ENCODE peak calls at places on chromosomes 13 and 19, in five cellular contexts. E is HepG2, S is NT2/D1, F is H1, A is GM12878. Y is an unnamed sample.

GRCh38 chr13:42569576-42570344 is 4.2 kb upstream of the TNFSF11 start:
- DNase-seq in F (no peak), S (no peak), A (no peak), E (no peak), Y (no peak)

GRCh38 chr13:82772802-82773201 is 1109.5 kb downstream of the SLITRK1 start:
- DNase-seq in E (no peak), A (no peak), S (no peak), F (no peak), Y (no peak)

GRCh38 chr19:51689751-51690358 is 3.3 kb upstream of the SPACA6 start:
- DNase-seq in E (no peak), S (peak), A (no peak), F (peak), Y (peak)

GRCh38 chr13:29993716-29994488 is 143.5 kb upstream of the UBL3 start:
- DNase-seq in E (no peak), S (no peak), F (no peak), A (no peak), Y (no peak)

GRCh38 chr13:100789025-100789424 is 114.4 kb upstream of the TMTC4 start:
- DNase-seq in E (no peak), F (no peak), A (no peak), S (no peak), Y (no peak)

GRCh38 chr13:30806784-30807183 is 71.4 kb downstream of the ALOX5AP start:
- DNase-seq in A (no peak), F (no peak), E (no peak), S (no peak), Y (no peak)

GRCh38 chr19:34430738-34431625 is 2.8 kb downstream of the UBA2 start:
- DNase-seq in A (no peak), E (peak), F (no peak), S (no peak), Y (peak)

GRCh38 chr19:45138303-45138751 is 22.5 kb downstream of the NKPD1 start:
- DNase-seq in E (no peak), A (no peak), F (no peak), S (no peak), Y (no peak)

GRCh38 chr19:47651132-47651531 is 42.2 kb downstream of the BICRA start:
- DNase-seq in F (no peak), S (no peak), A (no peak), E (no peak), Y (no peak)

GRCh38 chr19:8580710-8581281 is 3.6 kb upstream of the MYO1F start:
- DNase-seq in F (peak), S (peak), E (peak), A (no peak), Y (peak)

GRCh38 chr13:23496255-23496654 is 62.8 kb upstream of the SACS start:
- DNase-seq in A (no peak), E (no peak), F (no peak), S (no peak), Y (no peak)

GRCh38 chr19:51708811-51709210 is 15.0 kb downstream of the HAS1 start:
- DNase-seq in E (no peak), F (no peak), S (no peak), A (no peak), Y (no peak)

GRCh38 chr19:18984251-18984650 is 43.2 kb upstream of the HOMER3 start:
- DNase-seq in E (no peak), F (no peak), S (no peak), A (no peak), Y (no peak)

GRCh38 chr13:28047784-28048388 is 52.5 kb downstream of the FLT3 start:
- DNase-seq in A (peak), S (no peak), F (no peak), E (no peak), Y (no peak)

DNA sequence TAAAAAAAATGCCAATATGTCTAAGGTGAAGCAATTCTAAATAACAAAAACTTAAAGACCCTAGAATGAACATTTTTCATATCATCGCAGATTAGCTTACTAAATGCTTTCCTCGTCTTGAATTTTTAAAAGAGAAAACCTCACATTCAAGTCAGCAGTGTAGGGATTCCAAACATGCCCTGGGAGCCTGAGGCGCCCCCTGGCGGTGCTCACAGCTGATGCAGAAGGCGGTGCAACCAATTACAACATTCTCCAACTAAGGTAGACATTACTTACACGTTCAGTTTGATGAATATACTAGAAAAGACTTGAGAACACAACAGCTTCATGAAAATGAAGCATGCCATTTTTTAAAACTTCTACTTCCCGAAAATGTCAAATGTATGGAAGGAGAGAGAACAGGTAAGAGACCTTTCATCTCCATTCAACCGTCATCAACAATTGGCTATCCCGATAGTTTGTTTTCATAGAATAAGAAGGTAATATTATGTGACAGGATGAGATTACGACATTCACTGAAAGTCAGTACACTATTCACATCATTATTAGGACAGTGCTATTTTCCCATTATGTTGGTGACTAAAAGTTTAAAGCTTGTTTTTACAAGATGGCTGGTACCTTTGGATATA is 304.4 kb downstream of the DCLK1 start:
- DNase-seq in A (no peak), E (no peak), S (no peak), F (peak), Y (peak)
- TF ChIP-seq SUZ12 in A (no peak), E (no peak), S (no peak), F (no peak), Y (no peak)

GRCh38 chr19:10553087-10553667 is 9.5 kb downstream of the ATG4D start:
- DNase-seq in S (no peak), E (no peak), A (no peak), F (no peak), Y (no peak)
- TF ChIP-seq SUZ12 in S (no peak), E (no peak), A (no peak), F (no peak), Y (no peak)

GRCh38 chr13:64470751-64471150 is 2759.4 kb downstream of the PCDH9 start:
- DNase-seq in F (no peak), S (no peak), A (no peak), E (no peak), Y (no peak)
- TF ChIP-seq SUZ12 in F (no peak), S (no peak), A (no peak), E (no peak), Y (no peak)

GRCh38 chr13:44470623-44471562 is 97.3 kb downstream of the SERP2 start:
- DNase-seq in S (no peak), A (no peak), E (peak), F (no peak), Y (no peak)
- TF ChIP-seq SUZ12 in S (no peak), A (no peak), E (no peak), F (no peak), Y (no peak)

DNA sequence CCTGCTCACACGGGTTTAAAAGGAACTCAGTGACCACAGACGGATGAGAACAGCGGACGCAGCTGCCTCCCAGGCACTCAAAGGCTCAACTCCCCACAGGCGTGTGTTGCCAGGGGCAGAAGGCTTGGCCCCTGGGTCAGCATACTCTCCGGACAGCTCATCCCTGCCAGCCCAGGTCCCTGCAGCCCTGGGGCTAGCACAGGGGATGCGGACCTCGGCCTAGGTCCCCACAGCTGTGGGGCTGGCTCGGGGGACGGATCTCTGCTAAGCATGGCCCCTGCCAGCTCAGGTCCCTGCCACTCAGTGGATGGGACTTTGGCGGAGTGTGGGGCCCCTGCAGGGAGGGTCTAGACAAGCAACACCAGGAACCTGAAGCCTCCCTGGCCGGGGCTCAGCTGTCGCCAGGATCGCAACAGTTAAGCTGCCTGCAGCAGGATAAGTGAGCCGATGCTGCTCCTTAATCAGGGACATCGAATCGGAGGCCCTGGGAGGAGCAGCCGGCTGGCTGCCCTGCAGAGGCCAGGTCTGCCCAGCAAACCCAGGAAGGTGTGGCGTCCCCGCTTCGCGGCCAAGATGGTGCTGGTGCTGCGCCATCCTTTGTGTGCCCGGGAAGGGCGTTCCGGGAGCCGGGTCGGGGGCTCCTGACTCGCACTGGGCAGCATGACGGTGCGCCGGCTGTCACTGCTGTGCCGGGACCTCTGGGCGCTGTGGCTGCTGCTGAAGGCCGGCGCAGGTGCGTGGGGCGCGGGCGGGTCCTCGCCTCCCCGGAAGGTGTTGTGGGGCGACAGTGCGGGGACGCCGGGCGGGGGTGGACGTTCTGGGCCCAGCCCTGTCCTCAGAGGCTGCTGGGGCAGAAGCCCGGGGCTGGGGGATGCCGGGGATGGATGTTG is 32.5 kb downstream of the MCF2L start:
- DNase-seq in A (no peak), S (peak), F (no peak), E (peak), Y (peak)
- TF ChIP-seq SUZ12 in A (no peak), S (no peak), F (no peak), E (no peak), Y (no peak)

DNA sequence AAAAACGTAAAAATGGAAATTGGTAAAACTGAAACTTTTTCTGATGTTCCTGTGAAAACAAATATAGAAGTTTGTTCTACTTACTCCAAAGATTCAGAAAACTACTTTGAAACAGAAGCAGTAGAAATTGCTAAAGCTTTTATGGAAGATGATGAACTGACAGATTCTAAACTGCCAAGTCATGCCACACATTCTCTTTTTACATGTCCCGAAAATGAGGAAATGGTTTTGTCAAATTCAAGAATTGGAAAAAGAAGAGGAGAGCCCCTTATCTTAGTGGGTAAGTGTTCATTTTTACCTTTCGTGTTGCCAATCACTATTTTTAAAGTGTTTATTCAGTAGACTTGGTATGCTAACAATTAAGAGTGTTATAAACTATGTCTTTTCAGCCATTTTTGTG is 25.6 kb downstream of the BRCA2 start:
- DNase-seq in E (no peak), F (no peak), S (no peak), A (no peak), Y (no peak)
- TF ChIP-seq SUZ12 in E (no peak), F (no peak), S (no peak), A (no peak), Y (no peak)

DNA sequence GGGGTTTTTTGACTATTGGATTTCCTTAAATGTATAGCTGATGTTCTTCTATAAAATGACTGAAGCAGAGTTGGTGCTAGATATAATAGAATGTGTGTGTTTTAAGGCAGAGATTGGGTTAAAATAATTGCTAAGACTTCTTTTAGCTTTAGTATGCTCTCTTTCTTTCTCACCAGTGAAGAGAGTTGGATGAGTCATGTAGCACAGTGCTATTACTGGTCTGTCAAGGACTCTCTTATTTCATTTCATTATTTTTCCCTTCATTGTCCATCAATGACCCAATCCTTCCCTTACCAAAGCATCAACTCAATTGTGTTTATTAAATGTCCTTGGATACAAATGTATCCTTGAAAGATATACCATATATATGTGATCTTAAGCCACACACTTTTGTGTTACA is 268.9 kb downstream of the IRS2 start:
- DNase-seq in E (no peak), A (no peak), S (no peak), F (no peak), Y (no peak)
- TF ChIP-seq SUZ12 in E (no peak), A (no peak), S (no peak), F (no peak), Y (no peak)

Y was measured in HEK293T.